ENCODE peak calls at places on chromosomes 1 and 21, in seven cellular contexts. V is hepatocyte, E is brain microvascular endothelial cell, D is adrenal gland, H is Caco-2, J is AG04450, L is left ventricle myocardium inferior. F is an unnamed sample.

GRCh38 chr1:245453556-245453955 is 298.8 kb downstream of the KIF26B start:
- DNase-seq in V (no peak), E (no peak), D (no peak), H (no peak), J (no peak), L (no peak), F (no peak)

GRCh38 chr21:36813071-36813470 is 114.2 kb downstream of the SIM2 start:
- DNase-seq in V (no peak), E (no peak), D (no peak), H (no peak), J (no peak), L (no peak), F (no peak)

GRCh38 chr1:112390775-112391602 is 5.0 kb upstream of the CTTNBP2NL start:
- DNase-seq in V (peak; percentile 96), E (peak; percentile 90), D (peak; percentile 97), H (peak; percentile 85), J (peak; percentile 84), L (peak; percentile 85), F (peak; percentile 86)

GRCh38 chr1:30377230-30378022 is 346.0 kb downstream of the MATN1 start:
- DNase-seq in V (no peak), E (no peak), D (peak; percentile 18), H (no peak), J (no peak), L (no peak), F (no peak)

GRCh38 chr1:31617917-31618746 is 643 bp downstream of the HCRTR1 start:
- DNase-seq in V (peak; percentile 83), E (no peak), D (no peak), H (peak; percentile 62), J (no peak), L (peak; percentile 42), F (peak; percentile 69)

GRCh38 chr1:1344672-1345361 is 4.4 kb downstream of the DVL1 start:
- DNase-seq in V (peak; percentile 77), E (peak; percentile 64), D (no peak), H (no peak), J (no peak), L (no peak), F (no peak)

GRCh38 chr1:31781138-31782065 is 17.3 kb upstream of the ADGRB2 start:
- DNase-seq in V (no peak), E (no peak), D (no peak), H (no peak), J (no peak), L (no peak), F (no peak)

GRCh38 chr1:50420689-50421365 is 2.4 kb downstream of the DMRTA2 start:
- DNase-seq in V (no peak), E (no peak), D (no peak), H (no peak), J (no peak), L (no peak), F (no peak)

GRCh38 chr1:240608707-240609106 is 3.2 kb downstream of the GREM2 start:
- DNase-seq in V (peak; percentile 18), E (peak; percentile 18), D (no peak), H (peak; percentile 20), J (no peak), L (no peak), F (no peak)

GRCh38 chr1:13809461-13810159 is 109.6 kb downstream of the PRDM2 start:
- DNase-seq in V (no peak), E (no peak), D (no peak), H (no peak), J (no peak), L (no peak), F (peak; percentile 50)

GRCh38 chr1:117812868-117813511 is 116.4 kb downstream of the GDAP2 start:
- DNase-seq in V (peak; percentile 20), E (peak; percentile 28), D (no peak), H (no peak), J (no peak), L (no peak), F (no peak)

GRCh38 chr1:107140703-107141490 is at the start of gene NTNG1:
- DNase-seq in V (peak; percentile 28), E (no peak), D (no peak), H (no peak), J (no peak), L (no peak), F (no peak)

GRCh38 chr1:192763756-192764155 is 45.1 kb upstream of the RGS2 start:
- DNase-seq in V (no peak), E (peak; percentile 84), D (no peak), H (no peak), J (peak; percentile 73), L (no peak), F (no peak)

GRCh38 chr1:53899206-53899628 is 5.2 kb downstream of the DIO1 start:
- DNase-seq in V (peak; percentile 43), E (no peak), D (peak; percentile 69), H (no peak), J (peak; percentile 41), L (peak; percentile 25), F (no peak)

GRCh38 chr1:10544239-10544638 is 69.5 kb downstream of the PEX14 start:
- DNase-seq in V (no peak), E (no peak), D (no peak), H (no peak), J (no peak), L (no peak), F (no peak)

GRCh38 chr1:152024228-152024627 is 12.6 kb downstream of the S100A11 start:
- DNase-seq in V (no peak), E (no peak), D (no peak), H (no peak), J (no peak), L (no peak), F (no peak)

GRCh38 chr1:100523038-100523649 is 14.8 kb upstream of the GPR88 start:
- DNase-seq in V (no peak), E (no peak), D (no peak), H (no peak), J (no peak), L (no peak), F (no peak)

GRCh38 chr1:54763814-54764131 is 550 bp downstream of the PARS2 start:
- DNase-seq in V (no peak), E (peak; percentile 8), D (no peak), H (no peak), J (no peak), L (no peak), F (no peak)

GRCh38 chr1:111565079-111565478 is 54.5 kb upstream of the RAP1A start:
- DNase-seq in V (no peak), E (peak; percentile 65), D (no peak), H (no peak), J (peak; percentile 74), L (no peak), F (no peak)

GRCh38 chr1:58505286-58505685 is 41.2 kb downstream of the OMA1 start:
- DNase-seq in V (no peak), E (no peak), D (peak; percentile 73), H (no peak), J (no peak), L (no peak), F (no peak)

GRCh38 chr1:99558539-99558938 is 87.4 kb upstream of the PALMD start:
- DNase-seq in V (no peak), E (no peak), D (no peak), H (no peak), J (no peak), L (no peak), F (no peak)

GRCh38 chr1:56551691-56552090 is 27.7 kb downstream of the PLPP3 start:
- DNase-seq in V (no peak), E (no peak), D (no peak), H (no peak), J (no peak), L (no peak), F (no peak)

GRCh38 chr21:42847051-42847707 is 32.2 kb downstream of the WDR4 start:
- DNase-seq in V (no peak), E (no peak), D (no peak), H (no peak), J (no peak), L (peak; percentile 2), F (no peak)

GRCh38 chr1:92747735-92748134 is 37.2 kb downstream of the EVI5 start:
- DNase-seq in V (no peak), E (no peak), D (peak; percentile 52), H (no peak), J (no peak), L (no peak), F (no peak)

GRCh38 chr1:206708058-206708457 is 23.4 kb downstream of the MAPKAPK2 start:
- DNase-seq in V (no peak), E (no peak), D (no peak), H (peak; percentile 49), J (no peak), L (no peak), F (no peak)

GRCh38 chr1:7771673-7772299 is 690 bp downstream of the VAMP3 start:
- DNase-seq in V (peak; percentile 18), E (peak; percentile 6), D (no peak), H (no peak), J (no peak), L (no peak), F (no peak)
- TF ChIP-seq CTCF in V (no peak), E (no peak), D (no peak), H (no peak), J (no peak), L (no peak), F (no peak)

DNA sequence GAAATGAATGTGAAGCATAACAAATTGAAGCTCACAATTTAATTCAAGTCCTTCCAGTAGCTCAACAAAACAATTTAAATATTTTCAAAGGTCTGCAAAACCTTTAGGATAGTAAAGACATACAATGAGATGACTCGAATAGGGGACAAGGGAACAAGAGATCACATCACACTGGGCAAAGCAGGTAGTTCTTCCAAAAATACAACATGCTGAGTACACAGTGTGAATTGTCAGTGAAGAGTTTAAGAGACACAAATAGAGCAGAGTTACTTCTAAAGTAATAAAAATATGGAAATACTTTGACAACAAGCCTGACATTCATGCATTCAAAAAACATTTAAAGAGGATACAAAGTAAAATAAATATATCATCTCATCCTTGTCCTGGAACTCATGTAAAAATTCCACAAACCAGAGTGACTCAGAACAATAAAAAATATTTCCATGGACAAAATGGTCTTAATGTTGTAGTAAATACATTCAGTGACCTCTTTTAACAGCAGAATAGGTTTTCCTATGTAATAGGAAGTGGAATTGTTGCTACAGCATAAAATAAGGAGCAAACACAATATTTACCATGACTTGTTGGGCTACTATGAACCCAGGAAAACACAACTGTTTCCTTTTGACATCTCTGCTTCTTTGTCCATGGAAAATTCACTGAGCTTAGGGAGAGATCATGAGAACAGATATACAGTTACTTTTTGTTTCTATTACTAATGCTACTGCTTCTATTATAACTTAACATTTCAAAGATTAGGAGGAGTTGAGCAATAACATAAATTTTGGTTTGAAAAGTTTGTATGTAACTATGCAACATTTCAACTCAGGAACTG is 83.7 kb upstream of the BCL10 start:
- DNase-seq in V (no peak), E (no peak), D (no peak), H (no peak), J (no peak), L (no peak), F (no peak)
- TF ChIP-seq CTCF in V (no peak), E (no peak), D (no peak), H (no peak), J (no peak), L (no peak), F (no peak)

DNA sequence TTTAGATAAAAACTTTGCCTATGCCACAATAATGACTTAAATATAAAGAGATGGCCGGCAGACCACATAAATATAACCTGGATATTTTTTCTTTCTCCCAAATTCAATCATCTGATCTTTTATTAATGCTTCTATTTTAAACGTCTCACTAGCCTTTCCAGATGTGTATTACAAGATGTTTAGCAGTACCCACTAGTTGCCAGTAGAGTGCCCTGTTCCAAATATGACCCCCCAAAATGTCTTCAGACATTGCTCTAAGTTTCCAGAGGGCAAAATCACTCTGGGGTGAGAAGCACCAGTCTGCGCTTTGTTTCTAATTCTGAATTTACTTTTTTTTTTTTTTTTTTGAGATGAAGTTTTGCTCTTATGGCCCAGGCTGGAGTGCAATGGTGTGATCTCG is 268.1 kb downstream of the GRIK1 start:
- DNase-seq in V (no peak), E (no peak), D (no peak), H (no peak), J (no peak), L (no peak), F (no peak)
- TF ChIP-seq CTCF in V (no peak), E (peak; percentile 24), D (no peak), H (no peak), J (no peak), L (no peak), F (no peak)

GRCh38 chr1:3673381-3674099 is 21.2 kb downstream of the TP73 start:
- DNase-seq in V (no peak), E (no peak), D (no peak), H (no peak), J (no peak), L (no peak), F (no peak)
- TF ChIP-seq CTCF in V (no peak), E (no peak), D (no peak), H (no peak), J (no peak), L (no peak), F (no peak)